ENCODE peak calls at places on chromosome 4, in seven cellular contexts. U is HT1080; W is left colon; C is AML-193; V is colonic mucosa; Q is Calu3; K is stimulated activated CD4-positive, alpha-beta T cell treated with anti-CD3 and anti-CD28 coated beads, Interleukin-2, amount 100 ng/mL, for 24 hours. S is an unnamed sample.

GRCh38 chr4:24274401-24275035 is 309.8 kb downstream of the DHX15 start:
- DNase-seq in U (no peak), W (no peak), C (no peak), V (no peak), Q (no peak), K (no peak), S (no peak)

GRCh38 chr4:24395937-24396336 is 188.4 kb downstream of the DHX15 start:
- DNase-seq in U (no peak), W (no peak), C (no peak), V (no peak), Q (no peak), K (no peak), S (no peak)

GRCh38 chr4:37631551-37631950 is 54.6 kb downstream of the RELL1 start:
- DNase-seq in U (no peak), W (no peak), C (no peak), V (no peak), Q (no peak), K (no peak), S (no peak)

GRCh38 chr4:37757121-37757520 is 69.4 kb upstream of the PGM2 start:
- DNase-seq in U (no peak), W (no peak), C (no peak), V (no peak), Q (no peak), K (no peak), S (no peak)

GRCh38 chr4:107258359-107258758 is 222.2 kb upstream of the DKK2 start:
- DNase-seq in U (peak), W (no peak), C (no peak), V (no peak), Q (no peak), K (no peak), S (no peak)

GRCh38 chr4:169619958-169620845 is at the start of gene CLCN3:
- DNase-seq in U (peak), W (peak), C (peak), V (peak), Q (peak), K (peak), S (peak)

GRCh38 chr4:101102114-101102752 is 245.1 kb downstream of the PPP3CA start:
- DNase-seq in U (peak), W (peak), C (no peak), V (peak), Q (no peak), K (no peak), S (no peak)

GRCh38 chr4:89491731-89492235 is 184.2 kb upstream of the GPRIN3 start:
- DNase-seq in U (no peak), W (no peak), C (no peak), V (no peak), Q (no peak), K (no peak), S (no peak)

GRCh38 chr4:129546531-129546930 is 450.6 kb downstream of the C4orf33 start:
- DNase-seq in U (no peak), W (no peak), C (no peak), V (no peak), Q (no peak), K (no peak), S (no peak)

GRCh38 chr4:7573692-7574091 is 139.0 kb upstream of the PSAPL1 start:
- DNase-seq in U (no peak), W (no peak), C (no peak), V (no peak), Q (no peak), K (no peak), S (no peak)

GRCh38 chr4:8725845-8726244 is 133.3 kb downstream of the CPZ start:
- DNase-seq in U (no peak), W (peak), C (no peak), V (no peak), Q (no peak), K (no peak), S (no peak)

GRCh38 chr4:77819409-77819835 is 254 bp upstream of the CNOT6L start:
- DNase-seq in U (no peak), W (no peak), C (no peak), V (no peak), Q (peak), K (peak), S (no peak)